ENCODE peak calls at places on chromosome 13, in four cellular contexts. U is omental fat pad, M is spleen, R is progenitor cell of endocrine pancreas. T is an unnamed sample.

GRCh38 chr13:73608157-73608516 is 526.1 kb downstream of the KLF12 start:
- DNase-seq in R (no peak), U (no peak), M (no peak), T (no peak)

GRCh38 chr13:33784738-33785137 is 33.2 kb upstream of the RFC3 start:
- DNase-seq in M (no peak), R (no peak), U (no peak), T (no peak)

GRCh38 chr13:35789335-35790166 is 313.1 kb upstream of the MAB21L1 start:
- DNase-seq in M (no peak), U (no peak), R (no peak), T (no peak)

GRCh38 chr13:82749551-82749950 is 1132.7 kb downstream of the SLITRK1 start:
- DNase-seq in M (no peak), R (no peak), U (no peak), T (no peak)

GRCh38 chr13:30720470-30720869 is 14.9 kb upstream of the ALOX5AP start:
- DNase-seq in U (no peak), R (no peak), M (no peak), T (no peak)

GRCh38 chr13:42392706-42393572 is 121.0 kb downstream of the AKAP11 start:
- DNase-seq in R (no peak), U (no peak), M (no peak), T (no peak)

GRCh38 chr13:60335531-60335930 is 61.5 kb upstream of the TDRD3 start:
- DNase-seq in R (no peak), M (no peak), U (no peak), T (no peak)

GRCh38 chr13:29935309-29935981 is 85.0 kb upstream of the UBL3 start:
- DNase-seq in M (peak), R (no peak), U (no peak), T (no peak)

GRCh38 chr13:43107780-43108179 is 84.4 kb downstream of the DNAJC15 start:
- DNase-seq in M (no peak), U (no peak), R (no peak), T (no peak)

GRCh38 chr13:97282705-97283104 is 60.6 kb downstream of the MBNL2 start:
- DNase-seq in M (no peak), R (no peak), U (no peak), T (no peak)

GRCh38 chr13:51635137-51635878 is 51.0 kb downstream of the WDFY2 start:
- DNase-seq in U (no peak), R (no peak), M (no peak), T (no peak)

GRCh38 chr13:93984070-93984469 is 495.4 kb downstream of the DCT start:
- DNase-seq in R (no peak), M (no peak), U (no peak), T (no peak)

GRCh38 chr13:30847697-30848307 is 58.3 kb upstream of the MEDAG start:
- DNase-seq in R (no peak), U (no peak), M (no peak), T (peak)

GRCh38 chr13:113398963-113399754 is 35.2 kb upstream of the GRTP1 start:
- DNase-seq in M (no peak), R (no peak), U (no peak), T (no peak)

GRCh38 chr13:50156140-50156539 is 140.9 kb downstream of the KCNRG start:
- DNase-seq in R (no peak), U (no peak), M (no peak), T (no peak)

GRCh38 chr13:29846475-29847256 is 3.8 kb downstream of the UBL3 start:
- DNase-seq in M (no peak), R (no peak), U (no peak), T (no peak)

GRCh38 chr13:93700115-93700514 is 473.5 kb downstream of the GPC6 start:
- DNase-seq in M (no peak), U (no peak), R (no peak), T (no peak)

GRCh38 chr13:65378943-65379519 is 1851.1 kb downstream of the PCDH9 start:
- DNase-seq in M (no peak), R (no peak), U (no peak), T (no peak)

GRCh38 chr13:51425410-51426042 is 27.3 kb downstream of the INTS6 start:
- DNase-seq in U (no peak), M (no peak), R (no peak), T (no peak)

GRCh38 chr13:70171151-70171550 is 62.9 kb upstream of the KLHL1 start:
- DNase-seq in M (no peak), U (no peak), R (no peak), T (no peak)

GRCh38 chr13:80012281-80012680 is 328.6 kb downstream of the SPRY2 start:
- DNase-seq in R (no peak), U (no peak), M (no peak), T (no peak)

GRCh38 chr13:19587635-19588300 is 26.4 kb upstream of the TPTE2 start:
- DNase-seq in R (no peak), M (no peak), U (no peak), T (no peak)

GRCh38 chr13:85700909-85701308 is 98.3 kb downstream of the SLITRK6 start:
- DNase-seq in R (no peak), M (no peak), U (no peak), T (no peak)

GRCh38 chr13:94959616-94960015 is 247.3 kb upstream of the SOX21 start:
- DNase-seq in U (no peak), M (no peak), R (no peak), T (no peak)

GRCh38 chr13:23504188-23504587 is 66.0 kb upstream of the TNFRSF19 start:
- DNase-seq in M (no peak), U (no peak), R (no peak), T (no peak)

GRCh38 chr13:33740134-33740538 is 77.8 kb upstream of the RFC3 start:
- DNase-seq in U (no peak), R (no peak), M (no peak), T (no peak)

GRCh38 chr13:93268327-93269028 is 41.9 kb downstream of the GPC6 start:
- DNase-seq in U (no peak), R (no peak), M (no peak), T (no peak)

GRCh38 chr13:30394798-30395191 is 27.5 kb upstream of the UBE2L5 start:
- DNase-seq in U (no peak), M (no peak), R (no peak), T (no peak)

GRCh38 chr13:53250272-53250875 is 221.8 kb downstream of the OLFM4 start:
- DNase-seq in R (peak), M (no peak), U (no peak), T (no peak)

GRCh38 chr13:72805663-72806341 is 23.9 kb downstream of the PIBF1 start:
- DNase-seq in R (no peak), U (no peak), M (no peak), T (no peak)

GRCh38 chr13:74158606-74159352 is 24.6 kb upstream of the KLF12 start:
- DNase-seq in M (no peak), U (no peak), R (no peak), T (no peak)

GRCh38 chr13:42803563-42804212 is 22.3 kb downstream of the FAM216B start:
- DNase-seq in U (no peak), R (no peak), M (no peak), T (no peak)

GRCh38 chr13:23579072-23579885 is 9.1 kb downstream of the TNFRSF19 start:
- DNase-seq in M (peak), R (peak), U (peak), T (peak)

GRCh38 chr13:113887700-113888201 is 23.9 kb upstream of the GAS6 start:
- DNase-seq in R (no peak), M (no peak), U (no peak), T (no peak)

GRCh38 chr13:94195715-94196114 is 283.8 kb downstream of the DCT start:
- DNase-seq in U (no peak), R (no peak), M (no peak), T (no peak)

GRCh38 chr13:50676602-50677001 is 166.9 kb downstream of the DLEU7 start:
- DNase-seq in M (no peak), R (no peak), U (no peak), T (no peak)

GRCh38 chr13:67155898-67156717 is 74.0 kb downstream of the PCDH9 start:
- DNase-seq in M (no peak), R (no peak), U (no peak), T (no peak)

GRCh38 chr13:109792416-109793090 is 6.2 kb upstream of the IRS2 start:
- DNase-seq in M (no peak), U (no peak), R (no peak), T (no peak)

GRCh38 chr13:109789262-109789661 is 2.9 kb upstream of the IRS2 start:
- DNase-seq in M (no peak), R (no peak), U (no peak), T (no peak)

GRCh38 chr13:109788372-109789195 is 2.2 kb upstream of the IRS2 start:
- DNase-seq in U (no peak), M (no peak), R (no peak), T (no peak)

GRCh38 chr13:109790071-109790470 is 3.7 kb upstream of the IRS2 start:
- DNase-seq in U (no peak), R (no peak), M (no peak), T (no peak)

DNA sequence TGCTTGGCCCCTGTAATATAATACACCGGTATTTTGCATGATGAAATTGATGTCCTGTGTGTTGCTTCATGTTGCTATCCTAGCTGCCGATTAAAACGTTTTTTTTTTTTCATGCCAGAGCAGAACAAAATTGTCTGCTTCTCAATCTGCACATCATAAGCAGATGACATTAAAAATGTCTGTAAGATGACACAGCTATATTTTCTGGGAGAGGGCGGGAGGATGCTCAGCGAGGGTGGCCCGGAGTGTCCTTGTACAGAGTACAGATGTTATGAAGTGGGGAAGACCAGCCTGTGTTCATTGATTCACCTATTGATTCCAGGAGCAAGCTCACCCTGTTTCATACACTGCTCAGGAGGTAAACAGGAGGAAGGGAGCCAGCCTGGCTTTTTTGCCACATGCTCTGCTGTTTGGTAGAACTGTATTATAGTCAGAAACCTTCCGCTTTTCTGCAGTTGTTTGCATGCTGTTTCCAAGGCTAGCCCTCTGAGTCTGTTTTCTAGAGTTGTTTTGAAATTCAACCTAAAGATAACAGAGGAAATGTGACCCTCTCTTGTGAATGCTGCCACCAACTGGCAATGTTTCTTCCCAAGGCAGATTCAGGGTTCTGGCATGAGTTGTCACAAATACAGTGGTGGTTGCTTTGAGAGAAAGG is 4.7 kb upstream of the IRS2 start:
- DNase-seq in U (no peak), M (no peak), R (no peak), T (peak)
- TF ChIP-seq CTCF in U (no peak), M (no peak), R (peak), T (peak)

GRCh38 chr13:27665761-27666160 is 44.1 kb downstream of the POLR1D start:
- DNase-seq in M (no peak), U (no peak), R (no peak), T (no peak)

GRCh38 chr13:27666951-27667350 is 45.3 kb downstream of the POLR1D start:
- DNase-seq in M (no peak), R (no peak), U (no peak), T (no peak)

GRCh38 chr13:27662738-27663470 is 41.2 kb downstream of the POLR1D start:
- DNase-seq in M (no peak), R (no peak), U (no peak), T (no peak)

GRCh38 chr13:27663947-27664346 is 42.3 kb downstream of the POLR1D start:
- DNase-seq in U (no peak), M (no peak), R (no peak), T (no peak)

GRCh38 chr13:27665333-27665732 is 43.6 kb downstream of the POLR1D start:
- DNase-seq in U (no peak), M (no peak), R (no peak), T (no peak)
- TF ChIP-seq CTCF in U (no peak), M (no peak), R (peak), T (no peak)

DNA sequence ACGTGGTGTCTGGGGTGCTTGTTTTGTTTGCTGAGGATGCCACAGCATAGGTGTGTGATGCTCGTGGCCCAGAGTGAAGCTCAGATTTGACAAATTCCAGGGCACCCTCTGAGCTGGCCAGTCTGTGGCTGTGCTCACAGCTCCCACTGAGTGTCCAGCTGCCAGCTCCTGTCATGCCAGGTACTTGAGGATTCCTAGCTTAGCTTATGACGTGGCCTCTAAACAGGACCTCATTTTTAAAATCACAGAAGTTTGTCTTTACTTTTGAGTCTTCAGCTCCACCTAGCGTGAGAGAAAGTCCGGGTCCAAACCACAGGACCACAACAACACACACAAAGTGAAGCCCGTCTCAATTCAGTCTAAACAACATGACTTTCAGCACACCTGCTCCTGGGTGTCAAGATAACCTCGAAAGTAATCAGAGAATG is 117.3 kb downstream of the RAB20 start:
- DNase-seq in R (no peak), U (no peak), M (no peak), T (no peak)
- TF ChIP-seq CTCF in R (no peak), U (no peak), M (no peak), T (no peak)

DNA sequence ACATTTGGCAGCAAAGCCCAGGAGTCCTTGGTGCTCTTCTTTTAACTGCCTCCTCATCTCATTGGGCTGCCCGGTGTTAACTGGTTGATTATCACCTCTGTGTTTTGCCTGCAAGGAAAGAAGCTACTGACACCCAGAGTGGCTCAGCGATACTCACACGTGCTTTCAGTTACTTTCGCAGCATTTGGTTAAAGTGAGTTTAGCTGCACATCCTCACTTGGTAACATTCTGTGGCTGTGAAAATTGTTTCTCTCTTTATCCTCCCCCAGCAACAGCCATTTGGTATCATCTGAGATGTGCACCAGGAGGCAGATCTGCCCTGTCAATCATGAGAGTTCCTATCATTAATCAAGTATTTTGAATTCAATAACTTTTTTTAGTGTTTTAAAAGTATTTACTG is 44.6 kb upstream of the GPR183 start:
- DNase-seq in U (no peak), R (no peak), M (no peak), T (no peak)
- TF ChIP-seq CTCF in U (no peak), R (no peak), M (no peak), T (no peak)

GRCh38 chr13:32021785-32022184 is 9.8 kb upstream of the FRY start:
- DNase-seq in R (no peak), M (no peak), U (no peak), T (no peak)

GRCh38 chr13:32017449-32017848 is 14.1 kb upstream of the FRY start:
- DNase-seq in R (no peak), M (no peak), U (no peak), T (peak)

GRCh38 chr13:32022292-32022691 is 9.3 kb upstream of the FRY start:
- DNase-seq in R (no peak), U (no peak), M (no peak), T (no peak)

GRCh38 chr13:32016631-32017030 is 14.9 kb upstream of the FRY start:
- DNase-seq in U (no peak), M (no peak), R (no peak), T (no peak)

GRCh38 chr13:32019612-32020233 is 11.9 kb upstream of the FRY start:
- DNase-seq in U (no peak), M (no peak), R (peak), T (no peak)
- TF ChIP-seq CTCF in U (no peak), M (peak), R (peak), T (peak)

DNA sequence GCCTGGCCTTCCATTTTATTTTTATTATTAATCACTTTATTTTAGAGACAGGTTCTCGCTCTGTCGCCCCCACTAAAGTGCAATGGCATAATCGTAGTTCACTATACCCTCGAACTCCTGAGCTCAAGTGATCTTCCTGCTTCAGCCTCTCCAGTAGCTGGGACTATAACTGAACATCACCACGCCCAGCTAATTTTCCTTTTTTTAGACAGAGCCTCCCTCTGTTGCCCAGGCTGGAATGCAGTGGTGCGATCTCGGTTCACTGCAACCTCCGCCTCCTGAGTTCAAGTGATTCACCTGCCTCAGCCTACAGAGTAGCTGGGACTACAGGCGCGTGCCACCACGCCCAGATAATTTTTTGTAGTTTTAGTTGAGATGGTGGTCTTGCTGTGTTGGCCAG is 6.7 kb upstream of the PAN3 start:
- DNase-seq in U (no peak), R (no peak), M (no peak), T (no peak)
- TF ChIP-seq CTCF in U (no peak), R (no peak), M (no peak), T (no peak)